ENCODE peak calls at places on chromosomes 12 and 14, in six cellular contexts. W is tibial nerve, V is left lung, A is hepatocyte, P is mucosa of descending colon, B is K562. M is an unnamed sample.
A peak's percentile ranks its signal among the peaks of the same experiment; 100 is the strongest.

GRCh38 chr12:109738209-109738608 is 24.6 kb downstream of the FAM222A start:
- DNase-seq in W (no peak), V (peak; percentile 45), A (no peak), P (peak; percentile 27), B (no peak), M (no peak)

GRCh38 chr12:131113562-131113961 is 159.9 kb downstream of the ADGRD1 start:
- DNase-seq in W (no peak), V (no peak), A (no peak), P (peak; percentile 17), B (no peak), M (no peak)

GRCh38 chr12:43094886-43095285 is 457.1 kb downstream of the ADAMTS20 start:
- DNase-seq in W (no peak), V (no peak), A (no peak), P (no peak), B (no peak), M (no peak)

GRCh38 chr12:93733358-93733757 is 56.2 kb downstream of the CRADD start:
- DNase-seq in W (no peak), V (no peak), A (no peak), P (no peak), B (no peak), M (no peak)

GRCh38 chr12:120873231-120873630 is 30.9 kb downstream of the SPPL3 start:
- DNase-seq in W (no peak), V (no peak), A (no peak), P (no peak), B (no peak), M (no peak)

GRCh38 chr14:53748691-53749090 is 207.9 kb downstream of the BMP4 start:
- DNase-seq in W (no peak), V (no peak), A (no peak), P (no peak), B (no peak), M (no peak)

GRCh38 chr12:46451276-46452021 is 78.9 kb upstream of the SLC38A2 start:
- DNase-seq in W (no peak), V (no peak), A (no peak), P (no peak), B (no peak), M (no peak)

GRCh38 chr14:20799955-20800544 is 2.6 kb downstream of the RNASE1 start:
- DNase-seq in W (peak; percentile 31), V (no peak), A (peak; percentile 53), P (no peak), B (peak; percentile 23), M (peak; percentile 93)

GRCh38 chr14:51682411-51682810 is 30.7 kb downstream of the FRMD6 start:
- DNase-seq in W (no peak), V (no peak), A (no peak), P (no peak), B (no peak), M (no peak)

GRCh38 chr14:70013269-70013873 is 134.2 kb downstream of the SMOC1 start:
- DNase-seq in W (no peak), V (no peak), A (peak; percentile 48), P (no peak), B (peak; percentile 56), M (peak; percentile 25)

GRCh38 chr14:100536721-100537700 is 50.2 kb downstream of the BEGAIN start:
- DNase-seq in W (no peak), V (peak; percentile 64), A (no peak), P (peak; percentile 32), B (no peak), M (no peak)

GRCh38 chr12:111359231-111359913 is 9.5 kb downstream of the PHETA1 start:
- DNase-seq in W (no peak), V (no peak), A (no peak), P (no peak), B (no peak), M (no peak)

GRCh38 chr12:114136656-114137055 is 170.5 kb upstream of the RBM19 start:
- DNase-seq in W (no peak), V (no peak), A (peak; percentile 18), P (no peak), B (no peak), M (no peak)

GRCh38 chr14:54782803-54783659 is 119.6 kb downstream of the GCH1 start:
- DNase-seq in W (no peak), V (no peak), A (no peak), P (no peak), B (no peak), M (no peak)

GRCh38 chr12:130538343-130539095 is 177.6 kb downstream of the RIMBP2 start:
- DNase-seq in W (no peak), V (no peak), A (no peak), P (no peak), B (no peak), M (no peak)

GRCh38 chr14:48398675-48399282 is 723.4 kb upstream of the MDGA2 start:
- DNase-seq in W (peak; percentile 15), V (no peak), A (peak; percentile 66), P (no peak), B (peak; percentile 6), M (peak; percentile 65)

GRCh38 chr12:46401703-46402102 is 29.1 kb upstream of the SLC38A2 start:
- DNase-seq in W (no peak), V (no peak), A (peak; percentile 41), P (no peak), B (no peak), M (peak; percentile 77)

GRCh38 chr14:89430271-89430620 is 13.2 kb upstream of the FOXN3 start:
- DNase-seq in W (no peak), V (no peak), A (no peak), P (no peak), B (no peak), M (no peak)

GRCh38 chr14:68143341-68143807 is 323.8 kb downstream of the RAD51B start:
- DNase-seq in W (peak; percentile 72), V (no peak), A (peak; percentile 27), P (peak; percentile 68), B (no peak), M (peak; percentile 96)

GRCh38 chr12:26011099-26011498 is 52.6 kb downstream of the RASSF8 start:
- DNase-seq in W (peak; percentile 28), V (no peak), A (no peak), P (no peak), B (no peak), M (peak; percentile 89)

GRCh38 chr12:48143898-48144297 is 13.4 kb downstream of the ASB8 start:
- DNase-seq in W (no peak), V (no peak), A (no peak), P (no peak), B (no peak), M (no peak)

GRCh38 chr12:51013441-51013840 is 12.7 kb downstream of the SLC11A2 start:
- DNase-seq in W (no peak), V (no peak), A (no peak), P (no peak), B (no peak), M (no peak)

DNA sequence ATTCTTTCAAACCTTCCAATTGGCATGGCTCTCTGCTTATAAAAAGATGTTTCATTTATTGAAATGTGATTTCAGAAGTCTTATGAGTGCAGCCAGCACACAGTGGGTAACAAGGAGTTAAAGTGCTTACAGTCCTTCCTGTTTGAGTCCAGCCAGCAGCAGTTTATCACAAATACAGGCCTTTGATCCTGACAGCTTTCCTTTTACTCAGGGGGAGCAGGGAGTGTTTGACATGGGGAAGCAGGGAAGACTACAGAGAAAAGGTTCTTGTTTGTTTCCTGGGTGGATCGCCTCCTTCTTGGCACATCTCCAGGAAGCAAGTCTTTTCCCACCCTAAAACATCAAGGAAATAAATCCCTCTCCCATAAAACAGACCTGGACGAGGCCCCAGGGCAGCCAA is 216.1 kb downstream of the MSRB3 start:
- DNase-seq in W (no peak), V (no peak), A (no peak), P (no peak), B (no peak), M (peak; percentile 12)
- H3K4me1 ChIP-seq in W (peaks cover 23% of the 10 kb centered on the region), V (no peaks in the 10 kb centered on the region), A (peaks cover 15% of the 10 kb centered on the region), P (no peaks in the 10 kb centered on the region), B (no peaks in the 10 kb centered on the region), M (peaks cover 10% of the 10 kb centered on the region)

DNA sequence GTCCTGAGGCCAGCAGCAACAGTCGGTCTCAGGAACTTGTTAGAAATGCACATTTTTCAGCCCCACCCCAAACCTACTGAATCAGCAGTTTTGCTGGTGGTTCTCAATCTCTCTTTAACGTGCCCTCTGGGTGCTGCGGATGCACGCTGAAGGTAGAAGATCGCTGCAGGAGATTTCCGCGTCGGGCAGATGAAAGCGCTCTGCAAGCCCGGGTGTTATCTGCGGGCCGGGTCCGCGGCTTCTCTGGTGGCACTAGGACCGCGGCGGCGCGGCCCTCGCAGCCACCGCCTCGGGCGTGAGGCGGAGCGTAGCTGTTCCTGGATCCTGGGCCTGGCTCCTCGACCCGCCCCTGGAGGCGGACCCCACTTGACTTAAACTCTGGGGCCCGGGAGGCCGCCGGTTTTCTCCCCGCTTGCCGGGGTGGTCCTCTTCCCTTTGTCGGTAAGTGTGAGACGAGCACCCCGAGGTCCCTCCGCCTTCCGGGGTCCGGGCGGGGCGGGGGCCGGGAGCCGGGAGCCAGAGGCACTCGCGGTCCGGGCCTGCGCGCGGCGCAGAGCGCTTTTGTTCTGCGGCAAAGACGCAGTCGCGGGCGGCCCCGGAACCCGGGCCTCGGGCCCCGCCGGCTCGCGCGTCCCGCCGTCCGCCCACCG is at the start of gene RESF1:
- DNase-seq in W (peak; percentile 77), V (peak; percentile 98), A (peak; percentile 95), P (peak; percentile 96), B (peak; percentile 85), M (peak; percentile 91)
- H3K4me1 ChIP-seq in W (peaks cover 31% of the 10 kb centered on the region), V (peaks cover 3% of the 10 kb centered on the region), A (peaks cover 10% of the 10 kb centered on the region), P (peaks cover 23% of the 10 kb centered on the region), B (peaks cover 21% of the 10 kb centered on the region), M (peaks cover 4% of the 10 kb centered on the region)

GRCh38 chr14:95525999-95526398 is 8.9 kb upstream of the GLRX5 start:
- DNase-seq in W (no peak), V (no peak), A (no peak), P (no peak), B (no peak), M (no peak)

GRCh38 chr14:95524706-95525512 is 8.5 kb upstream of the SYNE3 start:
- DNase-seq in W (no peak), V (no peak), A (no peak), P (no peak), B (no peak), M (no peak)

GRCh38 chr14:95529242-95529641 is 5.6 kb upstream of the GLRX5 start:
- DNase-seq in W (no peak), V (no peak), A (no peak), P (no peak), B (no peak), M (no peak)

GRCh38 chr14:95526483-95527391 is 8.1 kb upstream of the GLRX5 start:
- DNase-seq in W (no peak), V (no peak), A (peak; percentile 51), P (no peak), B (no peak), M (peak; percentile 67)

GRCh38 chr14:95527392-95528002 is 7.4 kb upstream of the GLRX5 start:
- DNase-seq in W (peak; percentile 91), V (no peak), A (peak; percentile 70), P (no peak), B (no peak), M (no peak)
- H3K4me1 ChIP-seq in W (peaks cover 85% of the 10 kb centered on the region), V (peaks cover 14% of the 10 kb centered on the region), A (peaks cover 33% of the 10 kb centered on the region), P (peaks cover 37% of the 10 kb centered on the region), B (peaks cover 64% of the 10 kb centered on the region), M (peaks cover 20% of the 10 kb centered on the region)

DNA sequence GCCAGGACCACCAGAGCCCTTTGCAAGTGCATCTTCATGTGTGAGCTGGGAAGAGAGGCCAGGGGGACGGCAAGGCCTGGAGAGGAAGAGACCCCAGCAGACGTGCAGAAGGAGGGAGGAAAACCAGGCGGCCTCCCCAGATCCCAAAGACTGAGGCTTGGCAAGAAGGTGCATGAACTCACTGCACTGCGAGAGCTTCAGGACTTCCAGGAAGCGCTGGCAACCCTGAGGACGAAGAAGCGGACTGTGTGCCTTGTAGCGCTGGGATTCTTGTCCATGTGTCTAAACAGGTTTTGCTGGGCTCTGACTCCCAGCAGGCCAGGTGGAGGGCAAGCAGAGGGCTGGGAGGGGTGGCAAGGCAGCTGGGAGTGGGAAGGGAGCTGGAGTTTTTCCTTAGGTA is 939 bp downstream of the TGFB3 start:
- DNase-seq in W (no peak), V (no peak), A (no peak), P (no peak), B (no peak), M (no peak)
- H3K4me1 ChIP-seq in W (peaks cover 63% of the 10 kb centered on the region), V (peaks cover 7% of the 10 kb centered on the region), A (peaks cover 20% of the 10 kb centered on the region), P (no peaks in the 10 kb centered on the region), B (no peaks in the 10 kb centered on the region), M (peaks cover 22% of the 10 kb centered on the region)

M was measured in cardiac muscle cell.